ENCODE peak calls at places on chromosomes 3 and 15, in eight cellular contexts. H is GM12864; V is activated CD8-positive, alpha-beta memory T cell treated with anti-CD3 and anti-CD28 coated beads, Interleukin-2, amount 50 U/mL, for 48 hours; R is heart right ventricle; Z is stomach; S is activated T-helper 9 cell treated with anti-CD3 and anti-CD28 coated beads, Interleukin-2, amount 50 U/mL, for 16 hours; G is amniotic stem cell; N is uterus. M is an unnamed sample.
A peak's percentile ranks its signal among the peaks of the same experiment; 100 is the strongest.

GRCh38 chr3:161070252-161070930 is 34.8 kb downstream of the B3GALNT1 start:
- DNase-seq in H (no peak), V (no peak), R (no peak), Z (no peak), S (no peak), G (no peak), N (no peak), M (no peak)

GRCh38 chr15:71649894-71650293 is 160.5 kb upstream of the NR2E3 start:
- DNase-seq in H (peak; percentile 4), V (no peak), R (no peak), Z (no peak), S (no peak), G (no peak), N (no peak), M (no peak)

GRCh38 chr3:133697960-133698359 is 36.2 kb upstream of the TOPBP1 start:
- DNase-seq in H (no peak), V (no peak), R (no peak), Z (no peak), S (no peak), G (no peak), N (no peak), M (no peak)

GRCh38 chr3:125214738-125215137 is 2.2 kb upstream of the SLC12A8 start:
- DNase-seq in H (no peak), V (no peak), R (no peak), Z (no peak), S (no peak), G (no peak), N (no peak), M (no peak)

GRCh38 chr3:30689202-30689641 is 82.8 kb downstream of the TGFBR2 start:
- DNase-seq in H (no peak), V (no peak), R (no peak), Z (peak; percentile 64), S (no peak), G (no peak), N (no peak), M (no peak)

GRCh38 chr3:123286308-123287023 is 84.7 kb downstream of the SEC22A start:
- DNase-seq in H (peak; percentile 8), V (no peak), R (peak; percentile 44), Z (no peak), S (no peak), G (peak; percentile 49), N (no peak), M (no peak)

GRCh38 chr15:100338247-100338646 is 3.5 kb downstream of the ADAMTS17 start:
- DNase-seq in H (no peak), V (no peak), R (no peak), Z (no peak), S (no peak), G (no peak), N (no peak), M (no peak)

GRCh38 chr3:155745795-155746550 is 1.1 kb upstream of the PLCH1 start:
- DNase-seq in H (no peak), V (no peak), R (no peak), Z (peak; percentile 32), S (no peak), G (no peak), N (no peak), M (no peak)

GRCh38 chr15:55823699-55824098 is 80.7 kb upstream of the PRTG start:
- DNase-seq in H (no peak), V (no peak), R (peak; percentile 14), Z (no peak), S (no peak), G (no peak), N (no peak), M (no peak)

GRCh38 chr15:81312790-81313543 is 11.0 kb downstream of the STARD5 start:
- DNase-seq in H (no peak), V (no peak), R (peak; percentile 66), Z (peak; percentile 41), S (no peak), G (peak; percentile 98), N (peak; percentile 86), M (peak; percentile 84)

GRCh38 chr15:73691398-73691797 is 7.2 kb downstream of the CD276 start:
- DNase-seq in H (no peak), V (no peak), R (peak; percentile 64), Z (peak; percentile 70), S (no peak), G (no peak), N (peak; percentile 54), M (peak; percentile 66)

GRCh38 chr3:197524128-197524527 is 31.6 kb downstream of the BDH1 start:
- DNase-seq in H (no peak), V (no peak), R (no peak), Z (no peak), S (no peak), G (no peak), N (no peak), M (no peak)

M was measured in ovary.